ENCODE peak calls at places on chromosomes 11 and 22, in six cellular contexts. I is IMR-90, D is kidney, A is AG04450, G is ovary, J is astrocyte. R is an unnamed sample. For H3K9me3, the result is how much of the 10 kb centered on the place peaks cover.

GRCh38 chr22:35542157-35542971 is 1.7 kb downstream of the RASD2 start:
- DNase-seq in I (no peak), D (no peak), A (no peak), G (no peak), J (no peak), R (no peak)

GRCh38 chr22:23068832-23069385 is 1.4 kb upstream of the GNAZ start:
- DNase-seq in I (no peak), D (peak), A (no peak), G (peak), J (no peak), R (peak)

GRCh38 chr11:12084191-12084717 is 26.1 kb upstream of the MICAL2 start:
- DNase-seq in I (no peak), D (no peak), A (no peak), G (no peak), J (no peak), R (no peak)

GRCh38 chr11:85854212-85854556 is 999 bp upstream of the CCDC83 start:
- DNase-seq in I (no peak), D (no peak), A (no peak), G (no peak), J (no peak), R (no peak)

GRCh38 chr11:67396587-67397398 is 4.9 kb downstream of the PPP1CA start:
- DNase-seq in I (no peak), D (no peak), A (no peak), G (no peak), J (no peak), R (peak)

GRCh38 chr11:103582351-103582909 is 454.0 kb upstream of the DDI1 start:
- DNase-seq in I (peak), D (no peak), A (no peak), G (no peak), J (no peak), R (no peak)

GRCh38 chr11:112498701-112499100 is 238.0 kb upstream of the PLET1 start:
- DNase-seq in I (no peak), D (no peak), A (no peak), G (no peak), J (no peak), R (no peak)

GRCh38 chr11:26187639-26188038 is 144.3 kb upstream of the ANO3 start:
- DNase-seq in I (peak), D (no peak), A (peak), G (no peak), J (peak), R (no peak)

GRCh38 chr11:15603208-15603607 is 488.5 kb downstream of the INSC start:
- DNase-seq in I (no peak), D (no peak), A (no peak), G (peak), J (no peak), R (no peak)

GRCh38 chr11:235180-235997 is 753 bp downstream of the SIRT3 start:
- DNase-seq in I (peak), D (no peak), A (no peak), G (no peak), J (no peak), R (no peak)

GRCh38 chr11:60840711-60841430 is 1.0 kb upstream of the CCDC86 start:
- DNase-seq in I (peak), D (no peak), A (peak), G (peak), J (peak), R (no peak)

GRCh38 chr11:123386746-123387510 is 43.1 kb upstream of the GRAMD1B start:
- DNase-seq in I (peak), D (no peak), A (no peak), G (no peak), J (peak), R (no peak)

GRCh38 chr22:47237890-47238480 is 475.5 kb downstream of the TBC1D22A start:
- DNase-seq in I (no peak), D (no peak), A (no peak), G (no peak), J (no peak), R (no peak)

GRCh38 chr11:67118059-67118766 is 850 bp upstream of the KDM2A start:
- DNase-seq in I (no peak), D (peak), A (no peak), G (peak), J (no peak), R (peak)

GRCh38 chr11:79081441-79082124 is 359.2 kb downstream of the TENM4 start:
- DNase-seq in I (peak), D (no peak), A (no peak), G (no peak), J (peak), R (no peak)

GRCh38 chr11:78341841-78342240 is 75.8 kb downstream of the GAB2 start:
- DNase-seq in I (no peak), D (no peak), A (no peak), G (no peak), J (no peak), R (no peak)

GRCh38 chr22:18031670-18032454 is 7.5 kb upstream of the MICAL3 start:
- DNase-seq in I (peak), D (peak), A (peak), G (no peak), J (peak), R (peak)

GRCh38 chr11:110909331-110909730 is 197.1 kb upstream of the ARHGAP20 start:
- DNase-seq in I (no peak), D (no peak), A (no peak), G (no peak), J (no peak), R (no peak)

GRCh38 chr11:126339866-126340434 is 15.5 kb upstream of the ST3GAL4 start:
- DNase-seq in I (peak), D (peak), A (no peak), G (peak), J (peak), R (peak)

GRCh38 chr11:93329936-93330445 is 551 bp upstream of the DEUP1 start:
- DNase-seq in I (no peak), D (no peak), A (no peak), G (no peak), J (peak), R (no peak)

GRCh38 chr11:108669711-108670110 is 4.8 kb downstream of the DDX10 start:
- DNase-seq in I (no peak), D (no peak), A (no peak), G (no peak), J (peak), R (no peak)

GRCh38 chr11:20364412-20364792 is 888 bp downstream of the HTATIP2 start:
- DNase-seq in I (no peak), D (no peak), A (no peak), G (peak), J (no peak), R (no peak)

GRCh38 chr22:40203568-40203967 is 25.8 kb downstream of the TNRC6B start:
- DNase-seq in I (peak), D (no peak), A (no peak), G (no peak), J (no peak), R (no peak)

GRCh38 chr22:31118046-31118820 is 4.5 kb upstream of the INPP5J start:
- DNase-seq in I (no peak), D (no peak), A (no peak), G (no peak), J (no peak), R (no peak)

GRCh38 chr11:45390407-45390806 is 104.3 kb upstream of the SYT13 start:
- DNase-seq in I (no peak), D (no peak), A (no peak), G (no peak), J (no peak), R (no peak)

GRCh38 chr11:64918056-64918455 is 1.0 kb upstream of the ATG2A start:
- DNase-seq in I (peak), D (no peak), A (peak), G (no peak), J (peak), R (no peak)
- TF ChIP-seq CTCF in I (peak), D (peak), A (peak), G (no peak), J (peak), R (no peak)

GRCh38 chr11:70592641-70593165 is 194.4 kb downstream of the CTTN start:
- DNase-seq in I (no peak), D (no peak), A (no peak), G (no peak), J (no peak), R (no peak)

GRCh38 chr11:70593446-70593983 is 195.2 kb downstream of the CTTN start:
- DNase-seq in I (no peak), D (peak), A (no peak), G (no peak), J (no peak), R (no peak)

GRCh38 chr11:70594031-70594430 is 195.7 kb downstream of the CTTN start:
- DNase-seq in I (no peak), D (peak), A (no peak), G (no peak), J (no peak), R (no peak)

GRCh38 chr11:70587095-70587389 is 188.7 kb downstream of the CTTN start:
- DNase-seq in I (peak), D (peak), A (no peak), G (no peak), J (no peak), R (peak)

GRCh38 chr11:70590356-70590991 is 192.1 kb downstream of the CTTN start:
- DNase-seq in I (no peak), D (peak), A (no peak), G (no peak), J (no peak), R (no peak)
- H3K9me3 ChIP-seq in I (under half), D (under half), A (half or more), G (under half), J (under half), R (under half)

GRCh38 chr11:27525824-27526516 is 19.4 kb upstream of the LIN7C start:
- DNase-seq in I (no peak), D (no peak), A (no peak), G (no peak), J (no peak), R (no peak)

GRCh38 chr11:27518522-27518921 is 12.0 kb upstream of the LIN7C start:
- DNase-seq in I (no peak), D (no peak), A (no peak), G (no peak), J (no peak), R (no peak)

GRCh38 chr11:27520226-27520625 is 13.7 kb upstream of the LIN7C start:
- DNase-seq in I (no peak), D (no peak), A (no peak), G (no peak), J (no peak), R (no peak)

GRCh38 chr11:27528711-27529110 is 22.1 kb upstream of the LIN7C start:
- DNase-seq in I (no peak), D (no peak), A (no peak), G (no peak), J (no peak), R (no peak)

DNA sequence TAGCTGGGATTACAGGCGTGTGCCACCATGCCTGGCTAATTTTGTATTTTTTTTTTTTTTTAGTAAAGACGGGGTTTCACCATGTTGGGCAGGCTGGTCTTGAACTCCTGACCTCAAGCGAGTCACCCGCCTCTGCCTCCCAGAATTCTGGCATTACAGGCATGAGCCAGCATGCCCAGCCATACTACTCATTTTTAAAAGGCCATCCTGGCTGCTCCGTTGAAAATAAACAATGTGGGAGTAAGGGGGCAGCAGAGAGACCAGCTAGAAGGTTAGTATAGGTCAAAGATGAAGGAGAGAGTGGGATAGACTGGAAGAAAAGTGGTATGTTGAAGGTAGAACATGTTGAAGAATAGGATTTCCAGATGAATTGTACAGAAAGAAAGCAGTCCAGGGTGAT is 17.6 kb upstream of the LIN7C start:
- DNase-seq in I (peak), D (no peak), A (no peak), G (no peak), J (peak), R (no peak)
- TF ChIP-seq CTCF in I (peak), D (no peak), A (peak), G (no peak), J (peak), R (no peak)

GRCh38 chr11:114612686-114613085 is 17.1 kb upstream of the NXPE4 start:
- DNase-seq in I (no peak), D (no peak), A (no peak), G (no peak), J (no peak), R (no peak)
- H3K9me3 ChIP-seq in I (under half), D (under half), A (under half), G (under half), J (under half), R (under half)

GRCh38 chr11:2951235-2952110 is 22.3 kb upstream of the PHLDA2 start:
- DNase-seq in I (peak), D (no peak), A (no peak), G (no peak), J (peak), R (no peak)

GRCh38 chr11:2954263-2954662 is 25.0 kb upstream of the PHLDA2 start:
- DNase-seq in I (peak), D (no peak), A (no peak), G (no peak), J (no peak), R (no peak)

GRCh38 chr11:2950825-2951224 is 21.6 kb upstream of the PHLDA2 start:
- DNase-seq in I (peak), D (no peak), A (no peak), G (no peak), J (peak), R (no peak)

GRCh38 chr11:2961080-2961479 is 31.0 kb downstream of the NAP1L4 start:
- DNase-seq in I (no peak), D (no peak), A (no peak), G (no peak), J (no peak), R (no peak)

DNA sequence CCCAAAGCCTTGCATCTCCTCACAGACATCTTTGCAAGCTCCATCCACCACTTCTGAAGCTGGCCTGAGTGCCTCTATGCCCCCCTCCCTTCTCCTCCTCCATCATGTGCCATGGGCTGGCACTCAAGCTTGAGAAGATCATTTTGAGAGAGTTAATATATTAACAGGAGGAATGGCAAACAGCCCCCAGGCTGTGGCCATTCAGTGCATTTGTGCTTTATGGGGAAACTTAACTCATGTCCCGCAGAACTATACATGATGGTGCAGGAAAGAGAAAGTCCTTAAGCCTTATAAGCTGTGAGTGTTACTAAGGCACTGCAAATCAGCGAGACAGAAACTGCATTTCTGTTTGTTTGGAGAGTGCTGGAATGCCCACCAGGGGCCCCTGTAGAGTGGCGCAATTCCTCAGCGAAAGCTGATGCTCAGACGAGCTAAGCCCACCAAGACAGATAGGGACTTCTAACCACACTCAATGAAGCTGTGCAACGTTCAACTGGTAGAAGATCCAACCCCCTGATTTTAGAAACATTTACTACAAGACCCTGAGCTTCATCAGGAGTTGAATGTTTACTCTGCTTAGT is 26.8 kb upstream of the PHLDA2 start:
- DNase-seq in I (peak), D (no peak), A (no peak), G (no peak), J (no peak), R (no peak)
- TF ChIP-seq CTCF in I (no peak), D (no peak), A (peak), G (no peak), J (no peak), R (no peak)

DNA sequence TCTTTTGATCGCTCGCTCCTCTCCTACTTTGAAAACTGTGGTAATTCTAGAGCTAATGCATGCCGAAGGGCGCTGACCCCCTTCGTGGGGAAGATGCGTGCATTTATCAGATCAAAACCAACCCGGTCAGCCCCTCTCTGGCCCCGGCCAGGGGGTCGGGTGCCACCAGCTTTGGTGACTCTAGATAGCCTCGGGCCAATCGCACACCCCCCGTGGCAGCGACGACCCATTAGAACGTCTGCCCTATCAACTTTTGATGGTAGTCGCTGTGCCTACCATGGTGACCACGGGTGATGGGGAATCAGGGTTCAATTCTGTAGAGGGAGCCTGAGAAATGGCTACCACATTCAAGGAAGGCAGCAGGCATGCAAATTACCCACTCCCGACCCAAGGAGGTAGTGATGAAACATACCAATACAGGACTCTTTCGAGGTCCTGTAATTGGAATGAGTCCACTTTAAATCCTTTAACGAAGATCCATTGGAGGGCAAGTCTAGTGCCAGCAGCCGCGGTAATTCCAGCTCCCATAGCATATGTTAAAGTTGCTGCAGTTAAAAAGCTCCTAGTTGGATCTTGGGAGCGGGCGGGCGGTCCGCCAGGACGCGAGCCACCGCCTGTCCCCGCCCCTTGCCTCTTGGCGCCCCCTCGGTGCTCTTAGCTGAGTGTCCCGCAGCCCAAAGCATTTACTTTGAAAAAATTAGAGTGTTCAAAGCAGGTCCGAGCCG is 3898.2 kb upstream of the OR11H1 start:
- DNase-seq in I (no peak), D (peak), A (no peak), G (no peak), J (no peak), R (peak)
- H3K9me3 ChIP-seq in I (under half), D (under half), A (half or more), G (under half), J (under half), R (half or more)